ENCODE peak calls at places on chromosome 14, in five cellular contexts. One of them, this sample, is unnamed.

GRCh38 chr14:34336501-34336900 is 125.5 kb downstream of the SPTSSA start:
- DNase-seq in HL-60: no peak
- DNase-seq in foreskin fibroblast: no peak
- DNase-seq in CD8-positive, alpha-beta memory T cell: no peak
- DNase-seq in GM23248: no peak
- DNase-seq in this sample: no peak

GRCh38 chr14:72688990-72689677 is 204.8 kb downstream of the DPF3 start:
- DNase-seq in HL-60: no peak
- DNase-seq in foreskin fibroblast: no peak
- DNase-seq in CD8-positive, alpha-beta memory T cell: no peak
- DNase-seq in GM23248: no peak
- DNase-seq in this sample: no peak

GRCh38 chr14:20687362-20688166 is 1.0 kb upstream of the ANG start:
- DNase-seq in GM23248: no peak
- DNase-seq in HL-60: no peak
- DNase-seq in CD8-positive, alpha-beta memory T cell: no peak
- DNase-seq in foreskin fibroblast: no peak
- DNase-seq in this sample: no peak

GRCh38 chr14:63465347-63465746 is 77.8 kb downstream of the PPP2R5E start:
- DNase-seq in CD8-positive, alpha-beta memory T cell: no peak
- DNase-seq in foreskin fibroblast: no peak
- DNase-seq in HL-60: no peak
- DNase-seq in GM23248: peak
- DNase-seq in this sample: no peak

GRCh38 chr14:76767681-76768055 is 6.4 kb downstream of the VASH1 start:
- DNase-seq in HL-60: no peak
- DNase-seq in foreskin fibroblast: no peak
- DNase-seq in CD8-positive, alpha-beta memory T cell: no peak
- DNase-seq in GM23248: no peak
- DNase-seq in this sample: no peak

GRCh38 chr14:66143387-66144112 is 342.6 kb upstream of the CCDC196 start:
- DNase-seq in foreskin fibroblast: no peak
- DNase-seq in HL-60: no peak
- DNase-seq in GM23248: no peak
- DNase-seq in CD8-positive, alpha-beta memory T cell: no peak
- DNase-seq in this sample: no peak

GRCh38 chr14:69247691-69248440 is 12.1 kb upstream of the GALNT16 start:
- DNase-seq in CD8-positive, alpha-beta memory T cell: no peak
- DNase-seq in foreskin fibroblast: peak
- DNase-seq in GM23248: peak
- DNase-seq in HL-60: no peak
- DNase-seq in this sample: no peak

GRCh38 chr14:102736956-102737355 is 40.3 kb upstream of the TRAF3 start:
- DNase-seq in CD8-positive, alpha-beta memory T cell: no peak
- DNase-seq in HL-60: no peak
- DNase-seq in GM23248: no peak
- DNase-seq in foreskin fibroblast: no peak
- DNase-seq in this sample: no peak

GRCh38 chr14:102363182-102363952 is 626 bp downstream of the TECPR2 start:
- DNase-seq in foreskin fibroblast: peak
- DNase-seq in GM23248: peak
- DNase-seq in CD8-positive, alpha-beta memory T cell: peak
- DNase-seq in HL-60: no peak
- DNase-seq in this sample: no peak

GRCh38 chr14:97930191-97930590 is 1133.0 kb downstream of the VRK1 start:
- DNase-seq in GM23248: no peak
- DNase-seq in HL-60: no peak
- DNase-seq in CD8-positive, alpha-beta memory T cell: no peak
- DNase-seq in foreskin fibroblast: no peak
- DNase-seq in this sample: no peak

GRCh38 chr14:95163132-95163531 is 5.8 kb upstream of the DICER1 start:
- DNase-seq in foreskin fibroblast: no peak
- DNase-seq in HL-60: no peak
- DNase-seq in CD8-positive, alpha-beta memory T cell: no peak
- DNase-seq in GM23248: no peak
- DNase-seq in this sample: no peak

GRCh38 chr14:102150636-102151195 is 11.0 kb downstream of the WDR20 start:
- DNase-seq in foreskin fibroblast: no peak
- DNase-seq in HL-60: no peak
- DNase-seq in GM23248: no peak
- DNase-seq in CD8-positive, alpha-beta memory T cell: no peak
- DNase-seq in this sample: no peak

GRCh38 chr14:24678801-24679247 is 44.8 kb upstream of the GZMB start:
- DNase-seq in HL-60: peak
- DNase-seq in CD8-positive, alpha-beta memory T cell: peak
- DNase-seq in GM23248: peak
- DNase-seq in foreskin fibroblast: peak
- DNase-seq in this sample: peak
- H3K4me3 ChIP-seq in HL-60: no peak
- H3K4me3 ChIP-seq in CD8-positive, alpha-beta memory T cell: peak
- H3K4me3 ChIP-seq in GM23248: peak
- H3K4me3 ChIP-seq in foreskin fibroblast: peak
- H3K4me3 ChIP-seq in this sample: no peak

GRCh38 chr14:105065280-105066228 is at the start of gene GPR132:
- DNase-seq in HL-60: peak
- DNase-seq in CD8-positive, alpha-beta memory T cell: peak
- DNase-seq in foreskin fibroblast: no peak
- DNase-seq in GM23248: no peak
- DNase-seq in this sample: peak
- H3K4me3 ChIP-seq in HL-60: peak
- H3K4me3 ChIP-seq in CD8-positive, alpha-beta memory T cell: peak
- H3K4me3 ChIP-seq in foreskin fibroblast: no peak
- H3K4me3 ChIP-seq in GM23248: no peak
- H3K4me3 ChIP-seq in this sample: peak

GRCh38 chr14:58637391-58638230 is at the start of gene DACT1:
- DNase-seq in foreskin fibroblast: peak
- DNase-seq in GM23248: peak
- DNase-seq in HL-60: no peak
- DNase-seq in CD8-positive, alpha-beta memory T cell: no peak
- DNase-seq in this sample: no peak
- H3K4me3 ChIP-seq in foreskin fibroblast: peak
- H3K4me3 ChIP-seq in GM23248: peak
- H3K4me3 ChIP-seq in HL-60: peak
- H3K4me3 ChIP-seq in CD8-positive, alpha-beta memory T cell: peak
- H3K4me3 ChIP-seq in this sample: peak

GRCh38 chr14:31229009-31229408 is 21.4 kb upstream of the HECTD1 start:
- DNase-seq in foreskin fibroblast: no peak
- DNase-seq in CD8-positive, alpha-beta memory T cell: no peak
- DNase-seq in HL-60: no peak
- DNase-seq in GM23248: no peak
- DNase-seq in this sample: no peak
- H3K4me3 ChIP-seq in foreskin fibroblast: no peak
- H3K4me3 ChIP-seq in CD8-positive, alpha-beta memory T cell: no peak
- H3K4me3 ChIP-seq in HL-60: no peak
- H3K4me3 ChIP-seq in GM23248: no peak
- H3K4me3 ChIP-seq in this sample: no peak

GRCh38 chr14:81394739-81395138 is 5.4 kb downstream of the STON2 start:
- DNase-seq in foreskin fibroblast: no peak
- DNase-seq in CD8-positive, alpha-beta memory T cell: no peak
- DNase-seq in GM23248: no peak
- DNase-seq in HL-60: no peak
- DNase-seq in this sample: no peak

GRCh38 chr14:81396108-81396507 is 4.0 kb downstream of the STON2 start:
- DNase-seq in CD8-positive, alpha-beta memory T cell: no peak
- DNase-seq in HL-60: no peak
- DNase-seq in GM23248: peak
- DNase-seq in foreskin fibroblast: peak
- DNase-seq in this sample: no peak

GRCh38 chr14:81392052-81392451 is 8.1 kb downstream of the STON2 start:
- DNase-seq in foreskin fibroblast: no peak
- DNase-seq in GM23248: no peak
- DNase-seq in CD8-positive, alpha-beta memory T cell: no peak
- DNase-seq in HL-60: no peak
- DNase-seq in this sample: no peak

GRCh38 chr14:81390706-81391105 is 9.4 kb downstream of the STON2 start:
- DNase-seq in HL-60: no peak
- DNase-seq in GM23248: peak
- DNase-seq in foreskin fibroblast: peak
- DNase-seq in CD8-positive, alpha-beta memory T cell: no peak
- DNase-seq in this sample: no peak

GRCh38 chr14:81392976-81393643 is 7.0 kb downstream of the STON2 start:
- DNase-seq in HL-60: no peak
- DNase-seq in foreskin fibroblast: no peak
- DNase-seq in GM23248: no peak
- DNase-seq in CD8-positive, alpha-beta memory T cell: no peak
- DNase-seq in this sample: no peak
- H3K4me3 ChIP-seq in HL-60: no peak
- H3K4me3 ChIP-seq in foreskin fibroblast: no peak
- H3K4me3 ChIP-seq in GM23248: no peak
- H3K4me3 ChIP-seq in CD8-positive, alpha-beta memory T cell: no peak
- H3K4me3 ChIP-seq in this sample: no peak

GRCh38 chr14:64973026-64973442 is 898 bp upstream of the RAB15 start:
- DNase-seq in HL-60: no peak
- DNase-seq in GM23248: no peak
- DNase-seq in CD8-positive, alpha-beta memory T cell: no peak
- DNase-seq in foreskin fibroblast: no peak
- DNase-seq in this sample: no peak
- H3K4me3 ChIP-seq in HL-60: no peak
- H3K4me3 ChIP-seq in GM23248: peak
- H3K4me3 ChIP-seq in CD8-positive, alpha-beta memory T cell: no peak
- H3K4me3 ChIP-seq in foreskin fibroblast: peak
- H3K4me3 ChIP-seq in this sample: no peak

GRCh38 chr14:56998728-56999127 is 188.4 kb upstream of the OTX2 start:
- DNase-seq in HL-60: no peak
- DNase-seq in CD8-positive, alpha-beta memory T cell: no peak
- DNase-seq in foreskin fibroblast: no peak
- DNase-seq in GM23248: no peak
- DNase-seq in this sample: no peak

GRCh38 chr14:56995010-56995409 is 184.7 kb upstream of the OTX2 start:
- DNase-seq in CD8-positive, alpha-beta memory T cell: no peak
- DNase-seq in HL-60: no peak
- DNase-seq in foreskin fibroblast: no peak
- DNase-seq in GM23248: no peak
- DNase-seq in this sample: no peak

GRCh38 chr14:56992332-56992820 is 182.1 kb upstream of the OTX2 start:
- DNase-seq in CD8-positive, alpha-beta memory T cell: no peak
- DNase-seq in HL-60: no peak
- DNase-seq in GM23248: no peak
- DNase-seq in foreskin fibroblast: no peak
- DNase-seq in this sample: no peak

DNA sequence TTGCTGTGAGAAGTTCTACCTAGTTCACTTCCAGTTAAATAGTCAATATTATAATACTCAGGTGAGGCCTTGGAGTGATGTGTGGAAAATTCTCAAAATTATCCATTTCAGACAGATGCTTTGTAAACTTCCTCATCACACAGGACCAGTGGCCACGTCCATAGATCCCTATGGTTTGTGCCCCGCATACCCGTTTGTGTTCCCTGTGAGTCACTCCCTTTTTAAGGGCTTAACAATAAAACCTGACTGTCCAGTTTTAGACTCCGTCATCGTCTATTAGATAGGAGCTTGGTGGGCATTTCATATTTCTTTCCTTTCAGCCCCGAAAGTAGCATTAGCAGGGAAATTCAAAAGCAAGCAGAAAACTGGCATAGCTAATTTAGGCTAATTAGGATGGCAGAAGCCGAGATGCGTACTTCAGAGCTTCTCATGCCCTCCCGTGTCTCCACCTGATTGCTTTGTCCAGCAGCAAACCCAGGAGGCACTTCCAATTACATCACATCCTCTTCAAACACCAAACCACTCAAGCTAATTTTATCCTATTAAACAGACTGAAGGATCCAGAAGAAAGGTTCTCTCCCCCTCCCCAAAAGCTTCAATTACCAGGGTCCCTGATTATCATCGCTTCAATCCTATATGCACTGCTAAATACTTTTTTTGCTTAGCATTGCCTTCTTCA is 186.6 kb upstream of the OTX2 start:
- DNase-seq in foreskin fibroblast: no peak
- DNase-seq in GM23248: no peak
- DNase-seq in HL-60: no peak
- DNase-seq in CD8-positive, alpha-beta memory T cell: no peak
- DNase-seq in this sample: no peak
- H3K4me3 ChIP-seq in foreskin fibroblast: no peak
- H3K4me3 ChIP-seq in GM23248: no peak
- H3K4me3 ChIP-seq in HL-60: no peak
- H3K4me3 ChIP-seq in CD8-positive, alpha-beta memory T cell: no peak
- H3K4me3 ChIP-seq in this sample: no peak

GRCh38 chr14:71437870-71438269 is 494.4 kb upstream of the RGS6 start:
- DNase-seq in HL-60: no peak
- DNase-seq in foreskin fibroblast: peak
- DNase-seq in CD8-positive, alpha-beta memory T cell: no peak
- DNase-seq in GM23248: no peak
- DNase-seq in this sample: no peak

GRCh38 chr14:71442503-71442902 is 489.7 kb upstream of the RGS6 start:
- DNase-seq in foreskin fibroblast: no peak
- DNase-seq in HL-60: no peak
- DNase-seq in GM23248: no peak
- DNase-seq in CD8-positive, alpha-beta memory T cell: no peak
- DNase-seq in this sample: no peak

GRCh38 chr14:71441142-71441541 is 491.1 kb upstream of the RGS6 start:
- DNase-seq in HL-60: no peak
- DNase-seq in CD8-positive, alpha-beta memory T cell: no peak
- DNase-seq in GM23248: no peak
- DNase-seq in foreskin fibroblast: no peak
- DNase-seq in this sample: no peak

GRCh38 chr14:71438684-71439083 is 493.5 kb upstream of the RGS6 start:
- DNase-seq in GM23248: peak
- DNase-seq in CD8-positive, alpha-beta memory T cell: no peak
- DNase-seq in HL-60: no peak
- DNase-seq in foreskin fibroblast: peak
- DNase-seq in this sample: no peak

GRCh38 chr14:71439247-71439646 is 493.0 kb upstream of the RGS6 start:
- DNase-seq in CD8-positive, alpha-beta memory T cell: no peak
- DNase-seq in HL-60: no peak
- DNase-seq in foreskin fibroblast: peak
- DNase-seq in GM23248: peak
- DNase-seq in this sample: no peak
- H3K4me3 ChIP-seq in CD8-positive, alpha-beta memory T cell: no peak
- H3K4me3 ChIP-seq in HL-60: no peak
- H3K4me3 ChIP-seq in foreskin fibroblast: peak
- H3K4me3 ChIP-seq in GM23248: peak
- H3K4me3 ChIP-seq in this sample: no peak

GRCh38 chr14:100221419-100222218 is 17.3 kb upstream of the YY1 start:
- DNase-seq in GM23248: peak
- DNase-seq in CD8-positive, alpha-beta memory T cell: peak
- DNase-seq in HL-60: peak
- DNase-seq in foreskin fibroblast: peak
- DNase-seq in this sample: peak

GRCh38 chr14:100223332-100224171 is 15.4 kb upstream of the YY1 start:
- DNase-seq in CD8-positive, alpha-beta memory T cell: no peak
- DNase-seq in HL-60: no peak
- DNase-seq in GM23248: no peak
- DNase-seq in foreskin fibroblast: peak
- DNase-seq in this sample: no peak

GRCh38 chr14:100224229-100224628 is 14.7 kb upstream of the YY1 start:
- DNase-seq in foreskin fibroblast: no peak
- DNase-seq in HL-60: no peak
- DNase-seq in GM23248: no peak
- DNase-seq in CD8-positive, alpha-beta memory T cell: no peak
- DNase-seq in this sample: no peak

GRCh38 chr14:100225169-100225568 is 13.8 kb upstream of the YY1 start:
- DNase-seq in HL-60: no peak
- DNase-seq in foreskin fibroblast: no peak
- DNase-seq in CD8-positive, alpha-beta memory T cell: no peak
- DNase-seq in GM23248: no peak
- DNase-seq in this sample: no peak

GRCh38 chr14:100222219-100223093 is 16.5 kb upstream of the YY1 start:
- DNase-seq in GM23248: no peak
- DNase-seq in foreskin fibroblast: no peak
- DNase-seq in HL-60: no peak
- DNase-seq in CD8-positive, alpha-beta memory T cell: no peak
- DNase-seq in this sample: no peak
- H3K4me3 ChIP-seq in GM23248: peak
- H3K4me3 ChIP-seq in foreskin fibroblast: peak
- H3K4me3 ChIP-seq in HL-60: peak
- H3K4me3 ChIP-seq in CD8-positive, alpha-beta memory T cell: peak
- H3K4me3 ChIP-seq in this sample: peak

This sample was measured in effector memory CD4-positive, alpha-beta T cell.